ENCODE peak calls at places on chromosome 14, in ten cellular contexts. One of them, this sample, is unnamed.

GRCh38 chr14:82806016-82806415 is 1272.4 kb upstream of the SEL1L start:
- DNase-seq in left ventricle myocardium inferior: no peak
- DNase-seq in heart left ventricle: no peak
- DNase-seq in transverse colon: no peak
- DNase-seq in PC-9: no peak
- DNase-seq in neural progenitor cell: no peak
- DNase-seq in thyroid gland: no peak
- DNase-seq in Panc1: no peak
- DNase-seq in HepG2: no peak
- DNase-seq in psoas muscle: no peak
- DNase-seq in this sample: no peak

GRCh38 chr14:97137705-97138104 is 340.5 kb downstream of the VRK1 start:
- DNase-seq in left ventricle myocardium inferior: no peak
- DNase-seq in heart left ventricle: no peak
- DNase-seq in transverse colon: no peak
- DNase-seq in PC-9: no peak
- DNase-seq in neural progenitor cell: no peak
- DNase-seq in thyroid gland: no peak
- DNase-seq in Panc1: no peak
- DNase-seq in HepG2: no peak
- DNase-seq in psoas muscle: no peak
- DNase-seq in this sample: no peak

GRCh38 chr14:24481622-24482324 is 26.3 kb downstream of the CMA1 start:
- DNase-seq in left ventricle myocardium inferior: no peak
- DNase-seq in heart left ventricle: peak; percentile 29
- DNase-seq in transverse colon: peak; percentile 56
- DNase-seq in PC-9: no peak
- DNase-seq in neural progenitor cell: peak; percentile 82
- DNase-seq in thyroid gland: peak; percentile 36
- DNase-seq in Panc1: peak; percentile 8
- DNase-seq in HepG2: peak; percentile 97
- DNase-seq in psoas muscle: no peak
- DNase-seq in this sample: peak; percentile 30

GRCh38 chr14:22886500-22887259 is 3.7 kb downstream of the REM2 start:
- DNase-seq in left ventricle myocardium inferior: peak; percentile 71
- DNase-seq in heart left ventricle: peak; percentile 68
- DNase-seq in transverse colon: peak; percentile 87
- DNase-seq in PC-9: peak; percentile 63
- DNase-seq in neural progenitor cell: peak; percentile 89
- DNase-seq in thyroid gland: peak; percentile 81
- DNase-seq in Panc1: no peak
- DNase-seq in HepG2: no peak
- DNase-seq in psoas muscle: peak; percentile 78
- DNase-seq in this sample: peak; percentile 37

GRCh38 chr14:101616202-101616601 is 54.9 kb downstream of the DIO3 start:
- DNase-seq in left ventricle myocardium inferior: no peak
- DNase-seq in heart left ventricle: no peak
- DNase-seq in transverse colon: no peak
- DNase-seq in PC-9: no peak
- DNase-seq in neural progenitor cell: no peak
- DNase-seq in thyroid gland: no peak
- DNase-seq in Panc1: no peak
- DNase-seq in HepG2: no peak
- DNase-seq in psoas muscle: no peak
- DNase-seq in this sample: no peak

GRCh38 chr14:78238141-78238540 is 68.0 kb downstream of the NRXN3 start:
- DNase-seq in left ventricle myocardium inferior: no peak
- DNase-seq in heart left ventricle: no peak
- DNase-seq in transverse colon: no peak
- DNase-seq in PC-9: no peak
- DNase-seq in neural progenitor cell: no peak
- DNase-seq in thyroid gland: no peak
- DNase-seq in Panc1: no peak
- DNase-seq in HepG2: no peak
- DNase-seq in psoas muscle: no peak
- DNase-seq in this sample: no peak

GRCh38 chr14:101813833-101814232 is 52.3 kb downstream of the PPP2R5C start:
- DNase-seq in left ventricle myocardium inferior: no peak
- DNase-seq in heart left ventricle: no peak
- DNase-seq in transverse colon: no peak
- DNase-seq in PC-9: no peak
- DNase-seq in neural progenitor cell: no peak
- DNase-seq in thyroid gland: no peak
- DNase-seq in Panc1: no peak
- DNase-seq in HepG2: no peak
- DNase-seq in psoas muscle: no peak
- DNase-seq in this sample: no peak

GRCh38 chr14:92105845-92106094 is 612 bp downstream of the ATXN3 start:
- DNase-seq in left ventricle myocardium inferior: peak; percentile 63
- DNase-seq in heart left ventricle: peak; percentile 78
- DNase-seq in transverse colon: peak; percentile 44
- DNase-seq in PC-9: no peak
- DNase-seq in neural progenitor cell: no peak
- DNase-seq in thyroid gland: peak; percentile 50
- DNase-seq in Panc1: no peak
- DNase-seq in HepG2: peak; percentile 5
- DNase-seq in psoas muscle: peak; percentile 79
- DNase-seq in this sample: no peak

GRCh38 chr14:85934123-85934885 is 404.4 kb downstream of the FLRT2 start:
- DNase-seq in left ventricle myocardium inferior: no peak
- DNase-seq in heart left ventricle: peak; percentile 26
- DNase-seq in transverse colon: peak; percentile 23
- DNase-seq in PC-9: peak; percentile 46
- DNase-seq in neural progenitor cell: no peak
- DNase-seq in thyroid gland: no peak
- DNase-seq in Panc1: peak; percentile 42
- DNase-seq in HepG2: peak; percentile 15
- DNase-seq in psoas muscle: no peak
- DNase-seq in this sample: peak; percentile 80

GRCh38 chr14:100677925-100678765 is 48.5 kb upstream of the DLK1 start:
- DNase-seq in left ventricle myocardium inferior: peak; percentile 85
- DNase-seq in heart left ventricle: peak; percentile 91
- DNase-seq in transverse colon: peak; percentile 53
- DNase-seq in PC-9: no peak
- DNase-seq in neural progenitor cell: peak; percentile 70
- DNase-seq in thyroid gland: no peak
- DNase-seq in Panc1: no peak
- DNase-seq in HepG2: no peak
- DNase-seq in psoas muscle: peak; percentile 80
- DNase-seq in this sample: no peak

GRCh38 chr14:89856871-89857345 is 97.6 kb downstream of the EFCAB11 start:
- DNase-seq in left ventricle myocardium inferior: no peak
- DNase-seq in heart left ventricle: no peak
- DNase-seq in transverse colon: no peak
- DNase-seq in PC-9: no peak
- DNase-seq in neural progenitor cell: no peak
- DNase-seq in thyroid gland: no peak
- DNase-seq in Panc1: no peak
- DNase-seq in HepG2: no peak
- DNase-seq in psoas muscle: no peak
- DNase-seq in this sample: no peak

GRCh38 chr14:76742961-76743360 is 18.3 kb upstream of the VASH1 start:
- DNase-seq in left ventricle myocardium inferior: no peak
- DNase-seq in heart left ventricle: no peak
- DNase-seq in transverse colon: no peak
- DNase-seq in PC-9: no peak
- DNase-seq in neural progenitor cell: no peak
- DNase-seq in thyroid gland: no peak
- DNase-seq in Panc1: no peak
- DNase-seq in HepG2: no peak
- DNase-seq in psoas muscle: no peak
- DNase-seq in this sample: no peak

GRCh38 chr14:71311061-71311460 is 403.8 kb downstream of the PCNX1 start:
- DNase-seq in left ventricle myocardium inferior: no peak
- DNase-seq in heart left ventricle: no peak
- DNase-seq in transverse colon: no peak
- DNase-seq in PC-9: no peak
- DNase-seq in neural progenitor cell: no peak
- DNase-seq in thyroid gland: no peak
- DNase-seq in Panc1: no peak
- DNase-seq in HepG2: no peak
- DNase-seq in psoas muscle: no peak
- DNase-seq in this sample: no peak

GRCh38 chr14:48693793-48694192 is 892.4 kb downstream of the RPS29 start:
- DNase-seq in left ventricle myocardium inferior: no peak
- DNase-seq in heart left ventricle: no peak
- DNase-seq in transverse colon: no peak
- DNase-seq in PC-9: no peak
- DNase-seq in neural progenitor cell: no peak
- DNase-seq in thyroid gland: no peak
- DNase-seq in Panc1: no peak
- DNase-seq in HepG2: no peak
- DNase-seq in psoas muscle: no peak
- DNase-seq in this sample: no peak

GRCh38 chr14:77296906-77297305 is 23.8 kb downstream of the POMT2 start:
- DNase-seq in left ventricle myocardium inferior: no peak
- DNase-seq in heart left ventricle: no peak
- DNase-seq in transverse colon: no peak
- DNase-seq in PC-9: no peak
- DNase-seq in neural progenitor cell: no peak
- DNase-seq in thyroid gland: no peak
- DNase-seq in Panc1: no peak
- DNase-seq in HepG2: no peak
- DNase-seq in psoas muscle: no peak
- DNase-seq in this sample: no peak

GRCh38 chr14:44803239-44803905 is 158.4 kb downstream of the KLHL28 start:
- DNase-seq in left ventricle myocardium inferior: no peak
- DNase-seq in heart left ventricle: no peak
- DNase-seq in transverse colon: no peak
- DNase-seq in PC-9: peak; percentile 48
- DNase-seq in neural progenitor cell: peak; percentile 61
- DNase-seq in thyroid gland: no peak
- DNase-seq in Panc1: peak; percentile 25
- DNase-seq in HepG2: peak; percentile 35
- DNase-seq in psoas muscle: no peak
- DNase-seq in this sample: no peak

GRCh38 chr14:100446572-100446971 is 123.4 kb downstream of the SLC25A47 start:
- DNase-seq in left ventricle myocardium inferior: no peak
- DNase-seq in heart left ventricle: no peak
- DNase-seq in transverse colon: no peak
- DNase-seq in PC-9: no peak
- DNase-seq in neural progenitor cell: peak; percentile 53
- DNase-seq in thyroid gland: no peak
- DNase-seq in Panc1: no peak
- DNase-seq in HepG2: no peak
- DNase-seq in psoas muscle: no peak
- DNase-seq in this sample: peak; percentile 36

GRCh38 chr14:65281991-65282908 is 130.3 kb upstream of the FUT8 start:
- DNase-seq in left ventricle myocardium inferior: no peak
- DNase-seq in heart left ventricle: no peak
- DNase-seq in transverse colon: no peak
- DNase-seq in PC-9: no peak
- DNase-seq in neural progenitor cell: peak; percentile 92
- DNase-seq in thyroid gland: no peak
- DNase-seq in Panc1: no peak
- DNase-seq in HepG2: no peak
- DNase-seq in psoas muscle: no peak
- DNase-seq in this sample: peak; percentile 71
- H3K4me3 ChIP-seq in left ventricle myocardium inferior: peak overlapping the region; percentile 49
- H3K4me3 ChIP-seq in heart left ventricle: peak overlapping the region; percentile 44
- H3K4me3 ChIP-seq in transverse colon: no peak overlapping the region
- H3K4me3 ChIP-seq in PC-9: no peak overlapping the region
- H3K4me3 ChIP-seq in neural progenitor cell: no peak overlapping the region
- H3K4me3 ChIP-seq in thyroid gland: no peak overlapping the region
- H3K4me3 ChIP-seq in Panc1: peak overlapping the region; percentile 13
- H3K4me3 ChIP-seq in HepG2: no peak overlapping the region
- H3K4me3 ChIP-seq in psoas muscle: peak overlapping the region; percentile 21
- H3K4me3 ChIP-seq in this sample: peak overlapping the region; percentile 32

DNA sequence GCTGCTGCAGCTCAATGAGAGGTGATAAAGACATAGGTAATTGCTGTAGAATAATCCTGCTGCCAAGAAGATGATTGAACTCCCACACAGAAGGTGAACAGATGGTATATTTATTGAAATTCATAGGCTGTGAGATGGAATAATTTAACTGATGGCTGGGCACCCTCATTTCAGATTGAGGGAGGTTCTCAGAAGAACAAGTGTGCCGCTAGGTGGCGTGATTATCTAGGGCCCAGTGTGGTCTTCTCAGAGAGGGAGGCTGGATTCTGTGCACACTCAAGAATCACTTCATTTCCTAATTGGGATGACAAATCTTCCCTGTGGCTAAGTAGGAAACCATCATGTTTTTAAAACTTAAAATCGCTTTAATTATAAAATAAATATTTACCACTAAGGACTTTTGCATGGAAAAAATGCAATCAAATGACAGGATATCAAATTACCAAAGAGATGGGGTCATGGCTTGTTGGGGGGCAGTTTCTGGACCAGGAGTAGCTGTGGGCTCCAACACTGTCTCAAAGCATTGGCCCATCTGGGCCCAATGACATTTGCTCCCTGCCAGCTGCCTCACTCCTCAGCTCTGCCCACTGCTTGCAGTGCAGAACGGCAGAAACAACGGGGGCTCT is 132.3 kb downstream of the SNAPC1 start:
- DNase-seq in left ventricle myocardium inferior: peak; percentile 44
- DNase-seq in heart left ventricle: peak; percentile 57
- DNase-seq in transverse colon: peak; percentile 60
- DNase-seq in PC-9: peak; percentile 64
- DNase-seq in neural progenitor cell: peak; percentile 85
- DNase-seq in thyroid gland: peak; percentile 74
- DNase-seq in Panc1: peak; percentile 25
- DNase-seq in HepG2: peak; percentile 41
- DNase-seq in psoas muscle: peak; percentile 52
- DNase-seq in this sample: peak; percentile 68
- TF ChIP-seq CTCF in left ventricle myocardium inferior: peak; percentile 73
- TF ChIP-seq CTCF in heart left ventricle: peak; percentile 61
- TF ChIP-seq CTCF in transverse colon: peak; percentile 57
- TF ChIP-seq CTCF in PC-9: peak; percentile 91
- TF ChIP-seq CTCF in neural progenitor cell: peak; percentile 84
- TF ChIP-seq CTCF in thyroid gland: peak; percentile 34
- TF ChIP-seq CTCF in Panc1: peak; percentile 83
- TF ChIP-seq CTCF in HepG2: peak; percentile 70
- TF ChIP-seq CTCF in psoas muscle: peak; percentile 39
- TF ChIP-seq CTCF in this sample: peak; percentile 87

GRCh38 chr14:105979446-105979845 is 453.1 kb downstream of the TMEM121 start:
- DNase-seq in left ventricle myocardium inferior: no peak
- DNase-seq in heart left ventricle: no peak
- DNase-seq in transverse colon: no peak
- DNase-seq in PC-9: no peak
- DNase-seq in neural progenitor cell: no peak
- DNase-seq in thyroid gland: no peak
- DNase-seq in Panc1: no peak
- DNase-seq in HepG2: no peak
- DNase-seq in psoas muscle: no peak
- DNase-seq in this sample: no peak
- H3K9me3 ChIP-seq in left ventricle myocardium inferior: no peaks in the 10 kb centered on the region
- H3K9me3 ChIP-seq in heart left ventricle: no peaks in the 10 kb centered on the region
- H3K9me3 ChIP-seq in transverse colon: no peaks in the 10 kb centered on the region
- H3K9me3 ChIP-seq in PC-9: no peaks in the 10 kb centered on the region
- H3K9me3 ChIP-seq in neural progenitor cell: peaks cover 9% of the 10 kb centered on the region
- H3K9me3 ChIP-seq in thyroid gland: no peaks in the 10 kb centered on the region
- H3K9me3 ChIP-seq in Panc1: no peaks in the 10 kb centered on the region
- H3K9me3 ChIP-seq in HepG2: no peaks in the 10 kb centered on the region
- H3K9me3 ChIP-seq in psoas muscle: no peaks in the 10 kb centered on the region
- H3K9me3 ChIP-seq in this sample: no peaks in the 10 kb centered on the region

DNA sequence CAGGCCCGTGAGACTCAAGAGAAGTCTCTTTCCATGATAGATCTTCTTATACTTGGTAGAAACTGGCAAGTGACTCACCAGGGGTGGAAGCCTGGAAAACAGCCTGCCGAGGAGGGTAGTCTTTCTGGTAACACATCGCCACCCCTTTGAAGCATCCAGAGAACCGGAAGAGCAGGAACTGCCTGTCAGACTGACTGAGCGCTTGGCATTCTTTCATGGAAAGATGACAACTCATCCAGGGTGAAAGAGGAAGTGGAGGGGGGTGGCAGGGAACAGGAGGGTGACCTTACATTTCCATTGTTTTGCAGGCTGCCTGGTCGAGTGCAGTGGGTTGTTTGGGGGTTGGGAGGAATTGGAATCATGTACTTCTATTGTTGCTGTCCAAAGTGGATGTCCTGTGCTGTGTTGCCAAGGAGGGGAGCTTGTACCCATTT is 34.5 kb downstream of the PRKCH start:
- DNase-seq in left ventricle myocardium inferior: peak; percentile 31
- DNase-seq in heart left ventricle: peak; percentile 45
- DNase-seq in transverse colon: no peak
- DNase-seq in PC-9: peak; percentile 100
- DNase-seq in neural progenitor cell: no peak
- DNase-seq in thyroid gland: peak; percentile 68
- DNase-seq in Panc1: no peak
- DNase-seq in HepG2: peak; percentile 1
- DNase-seq in psoas muscle: peak; percentile 64
- DNase-seq in this sample: no peak
- H3K4me3 ChIP-seq in left ventricle myocardium inferior: peak overlapping the region; percentile 5
- H3K4me3 ChIP-seq in heart left ventricle: no peak overlapping the region
- H3K4me3 ChIP-seq in transverse colon: no peak overlapping the region
- H3K4me3 ChIP-seq in PC-9: peak overlapping the region; percentile 48
- H3K4me3 ChIP-seq in neural progenitor cell: no peak overlapping the region
- H3K4me3 ChIP-seq in thyroid gland: no peak overlapping the region
- H3K4me3 ChIP-seq in Panc1: no peak overlapping the region
- H3K4me3 ChIP-seq in HepG2: no peak overlapping the region
- H3K4me3 ChIP-seq in psoas muscle: peak overlapping the region; percentile 31
- H3K4me3 ChIP-seq in this sample: no peak overlapping the region